ENCODE peak calls at places on chromosome 4, in seven cellular contexts. E, T, X, W, U, G and J are unnamed samples.

GRCh38 chr4:24910504-24910903 is 2.3 kb downstream of the CCDC149 start:
- DNase-seq in E (no peak), T (no peak), X (no peak), W (peak), U (no peak), G (no peak), J (no peak)

GRCh38 chr4:142960134-142960533 is 114.0 kb upstream of the INPP4B start:
- DNase-seq in E (no peak), T (no peak), X (no peak), W (no peak), U (no peak), G (no peak), J (no peak)

GRCh38 chr4:21507439-21507838 is 441.1 kb downstream of the KCNIP4 start:
- DNase-seq in E (no peak), T (no peak), X (peak), W (no peak), U (peak), G (no peak), J (peak)

GRCh38 chr4:40121515-40121914 is 64.9 kb downstream of the N4BP2 start:
- DNase-seq in E (no peak), T (no peak), X (no peak), W (peak), U (peak), G (no peak), J (peak)

GRCh38 chr4:40180356-40180755 is 16.5 kb upstream of the RHOH start:
- DNase-seq in E (no peak), T (no peak), X (peak), W (peak), U (peak), G (no peak), J (peak)

GRCh38 chr4:172169871-172170270 is 356.7 kb downstream of the GALNTL6 start:
- DNase-seq in E (no peak), T (no peak), X (no peak), W (no peak), U (no peak), G (no peak), J (no peak)

GRCh38 chr4:108199881-108200280 is 31.1 kb upstream of the LEF1 start:
- DNase-seq in E (no peak), T (no peak), X (no peak), W (no peak), U (no peak), G (no peak), J (no peak)

GRCh38 chr4:26522478-26522877 is 32.2 kb upstream of the CCKAR start:
- DNase-seq in E (no peak), T (no peak), X (peak), W (peak), U (no peak), G (no peak), J (peak)

GRCh38 chr4:102454981-102455690 is 46.0 kb upstream of the NFKB1 start:
- DNase-seq in E (no peak), T (no peak), X (no peak), W (no peak), U (no peak), G (no peak), J (no peak)

GRCh38 chr4:88900432-88900831 is 156.6 kb downstream of the FAM13A start:
- DNase-seq in E (no peak), T (no peak), X (no peak), W (no peak), U (no peak), G (no peak), J (no peak)

GRCh38 chr4:186644737-186645261 is 78.9 kb downstream of the FAT1 start:
- DNase-seq in E (no peak), T (no peak), X (peak), W (no peak), U (no peak), G (peak), J (no peak)

GRCh38 chr4:72820107-72820506 is 249.4 kb downstream of the COX18 start:
- DNase-seq in E (no peak), T (no peak), X (no peak), W (no peak), U (no peak), G (no peak), J (no peak)